ENCODE peak calls at places on chromosomes 1 and 21, in six cellular contexts. P, C, S, N, R and K are unnamed samples.

GRCh38 chr1:29912413-29912812 is 676.1 kb downstream of the PTPRU start:
- DNase-seq in S (peak; percentile 44), R (no peak), P (no peak), N (no peak), C (no peak), K (no peak)

GRCh38 chr1:14647777-14648176 is 49.3 kb downstream of the KAZN start:
- DNase-seq in P (no peak), R (no peak), N (no peak), C (no peak), S (no peak), K (no peak)

GRCh38 chr1:222034790-222035189 is 292.9 kb upstream of the DUSP10 start:
- DNase-seq in C (no peak), R (no peak), N (no peak), P (no peak), S (no peak), K (no peak)

GRCh38 chr1:8303141-8303540 is 14.8 kb upstream of the SLC45A1 start:
- DNase-seq in S (no peak), N (no peak), R (no peak), P (no peak), C (no peak), K (no peak)

GRCh38 chr1:30748699-30749401 is 8.7 kb downstream of the LAPTM5 start:
- DNase-seq in R (no peak), P (no peak), C (no peak), S (no peak), N (no peak), K (no peak)

GRCh38 chr1:79052829-79053449 is 46.4 kb upstream of the ADGRL4 start:
- DNase-seq in P (peak; percentile 13), N (no peak), R (no peak), S (no peak), C (no peak), K (no peak)

GRCh38 chr1:112196731-112197130 is 199.3 kb upstream of the CTTNBP2NL start:
- DNase-seq in S (no peak), R (no peak), P (no peak), N (no peak), C (no peak), K (no peak)

GRCh38 chr1:7422081-7422480 is 349.0 kb upstream of the VAMP3 start:
- DNase-seq in R (no peak), C (no peak), S (no peak), N (no peak), P (no peak), K (no peak)

GRCh38 chr1:59696421-59697115 is 118.2 kb upstream of the HOOK1 start:
- DNase-seq in C (no peak), P (no peak), N (no peak), R (no peak), S (no peak), K (no peak)

GRCh38 chr1:5877683-5878530 is 114.3 kb downstream of the NPHP4 start:
- DNase-seq in N (no peak), P (no peak), C (no peak), R (no peak), S (no peak), K (no peak)

GRCh38 chr1:43834280-43835140 is 99.1 kb upstream of the ARTN start:
- DNase-seq in C (peak; percentile 21), R (peak; percentile 24), N (no peak), S (peak; percentile 86), P (no peak), K (no peak)

GRCh38 chr1:156119503-156120209 is 5.1 kb downstream of the LMNA start:
- DNase-seq in C (no peak), P (no peak), R (peak; percentile 72), N (no peak), S (peak; percentile 79), K (no peak)

GRCh38 chr1:224302947-224303346 is 27.0 kb downstream of the NVL start:
- DNase-seq in C (no peak), S (peak; percentile 64), R (no peak), P (no peak), N (no peak), K (no peak)

GRCh38 chr1:162882248-162882666 is 21.3 kb upstream of the CCDC190 start:
- DNase-seq in C (no peak), P (no peak), S (no peak), N (no peak), R (no peak), K (no peak)

GRCh38 chr1:91701494-91701869 is 184.5 kb downstream of the TGFBR3 start:
- DNase-seq in N (no peak), C (no peak), R (no peak), S (no peak), P (no peak), K (no peak)

GRCh38 chr1:37723072-37723389 is 30.7 kb downstream of the CDCA8 start:
- DNase-seq in P (no peak), S (no peak), C (no peak), R (no peak), N (no peak), K (no peak)

GRCh38 chr1:109923131-109923945 is 12.7 kb downstream of the CSF1 start:
- DNase-seq in N (peak; percentile 83), C (peak; percentile 63), P (no peak), S (no peak), R (no peak), K (no peak)

GRCh38 chr1:183106746-183107145 is 79.3 kb upstream of the LAMC2 start:
- DNase-seq in S (no peak), N (no peak), C (no peak), P (no peak), R (no peak), K (no peak)

GRCh38 chr1:13469343-13469742 is 44.5 kb downstream of the LRRC38 start:
- DNase-seq in N (peak; percentile 48), P (no peak), R (peak; percentile 23), S (peak; percentile 55), C (peak; percentile 43), K (peak; percentile 27)

GRCh38 chr1:52659851-52660596 is 27.1 kb downstream of the SHISAL2A start:
- DNase-seq in C (peak; percentile 45), N (peak; percentile 49), P (no peak), S (peak; percentile 20), R (no peak), K (no peak)

GRCh38 chr1:58584082-58584895 is 7.2 kb upstream of the TACSTD2 start:
- DNase-seq in R (peak; percentile 72), N (peak; percentile 26), P (no peak), S (peak; percentile 94), C (no peak), K (no peak)

GRCh38 chr1:209607102-209607794 is 23.7 kb downstream of the CAMK1G start:
- DNase-seq in P (peak; percentile 48), R (no peak), N (no peak), C (no peak), S (peak; percentile 80), K (no peak)

GRCh38 chr1:150572918-150573647 is 6.3 kb downstream of the MCL1 start:
- DNase-seq in R (no peak), N (peak; percentile 49), C (no peak), P (no peak), S (no peak), K (no peak)

GRCh38 chr1:41502912-41503311 is 18.4 kb upstream of the EDN2 start:
- DNase-seq in C (no peak), P (no peak), S (no peak), R (no peak), N (no peak), K (no peak)

GRCh38 chr21:43767980-43768867 is 7.9 kb downstream of the CSTB start:
- DNase-seq in S (peak; percentile 96), P (no peak), R (peak; percentile 53), C (peak; percentile 41), N (peak; percentile 56), K (no peak)

GRCh38 chr1:32448773-32449456 is 16.0 kb upstream of the ZBTB8B start:
- DNase-seq in S (peak; percentile 53), R (no peak), P (no peak), C (peak; percentile 66), N (peak; percentile 89), K (no peak)

GRCh38 chr1:180267211-180267561 is 37.1 kb downstream of the LHX4 start:
- DNase-seq in C (no peak), P (no peak), S (no peak), N (no peak), R (no peak), K (no peak)

GRCh38 chr21:45562401-45562800 is 20.2 kb upstream of the SLC19A1 start:
- DNase-seq in S (no peak), P (no peak), R (no peak), N (no peak), C (no peak), K (no peak)

GRCh38 chr1:244834596-244835275 is 722 bp upstream of the COX20 start:
- DNase-seq in R (no peak), N (peak; percentile 83), C (no peak), P (peak; percentile 88), S (peak; percentile 90), K (peak; percentile 47)

GRCh38 chr1:14626869-14627607 is 28.6 kb downstream of the KAZN start:
- DNase-seq in R (peak; percentile 22), N (peak; percentile 48), P (no peak), C (peak; percentile 72), S (no peak), K (no peak)

GRCh38 chr1:162856260-162856659 is 4.7 kb downstream of the CCDC190 start:
- DNase-seq in R (no peak), S (peak; percentile 99), N (no peak), C (no peak), P (no peak), K (no peak)

GRCh38 chr1:241311056-241311746 is 45.8 kb downstream of the RGS7 start:
- DNase-seq in C (no peak), N (peak; percentile 16), S (peak; percentile 43), R (no peak), P (no peak), K (no peak)
- TF ChIP-seq CTCF in C (no peak), N (no peak), S (peak; percentile 55), R (no peak), P (no peak), K (peak; percentile 2)

DNA sequence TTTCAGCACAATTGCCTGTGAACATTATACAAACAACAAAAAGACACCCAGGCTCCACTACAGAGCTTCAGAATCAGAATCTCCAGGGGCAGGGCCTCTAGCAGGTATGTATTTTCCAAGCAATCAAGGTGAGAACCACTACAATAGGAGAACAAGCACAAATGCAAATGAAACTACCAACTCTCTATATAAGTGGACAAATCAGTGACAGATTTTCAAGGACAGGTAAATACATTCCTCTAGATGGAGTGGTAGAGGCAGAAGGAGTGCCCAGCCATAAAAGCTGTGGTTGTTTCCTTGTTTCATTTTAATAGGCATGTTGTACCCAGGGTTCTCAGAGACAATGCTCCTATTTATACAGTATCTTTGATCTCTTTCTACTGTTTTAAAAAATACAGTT is 20.1 kb upstream of the CCDC17 start:
- DNase-seq in C (no peak), P (no peak), R (no peak), S (peak; percentile 43), N (peak; percentile 19), K (no peak)
- TF ChIP-seq CTCF in C (no peak), P (no peak), R (no peak), S (peak; percentile 52), N (peak; percentile 33), K (peak; percentile 6)

DNA sequence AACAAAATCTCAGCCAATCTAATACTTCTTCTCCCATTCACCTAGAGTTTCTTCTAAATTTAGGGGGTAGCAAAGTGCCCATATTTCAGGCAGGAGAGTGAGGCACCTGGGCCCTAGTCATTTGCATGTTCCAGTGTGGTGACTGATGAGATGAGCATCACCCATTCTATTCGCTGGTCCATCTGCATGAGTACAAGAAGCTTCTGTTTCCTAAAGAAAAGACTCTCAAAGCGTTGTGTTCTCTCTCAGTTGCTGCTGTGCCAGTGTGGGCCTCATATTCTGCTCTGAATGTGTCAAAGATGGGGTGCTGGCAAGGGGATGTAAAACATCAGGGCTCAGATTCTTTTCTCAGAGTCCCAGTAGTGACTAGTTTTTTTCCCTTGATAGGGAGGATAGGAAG is 16.1 kb upstream of the DPYD start:
- DNase-seq in N (no peak), P (no peak), S (no peak), C (no peak), R (no peak), K (no peak)
- TF ChIP-seq CTCF in N (no peak), P (no peak), S (no peak), C (no peak), R (no peak), K (no peak)

GRCh38 chr1:161201828-161202712 is at the start of gene NDUFS2:
- DNase-seq in S (peak; percentile 99), P (peak; percentile 94), R (peak; percentile 97), N (peak; percentile 100), C (peak; percentile 99), K (peak; percentile 92)
- TF ChIP-seq CTCF in S (peak; percentile 59), P (no peak), R (no peak), N (peak; percentile 52), C (peak; percentile 63), K (peak; percentile 40)